ENCODE peak calls at places on chromosomes 12 and 14, in nine cellular contexts. A, P, R, U, B, J, V, O and Z are unnamed samples.

GRCh38 chr12:115606040-115606439 is 671.5 kb downstream of the MED13L start:
- DNase-seq in O (no peak), J (no peak), B (no peak), U (no peak), R (no peak), V (no peak), P (no peak), A (no peak), Z (no peak)

GRCh38 chr12:67827820-67828383 is 161.3 kb upstream of the IFNG-AS1 start:
- DNase-seq in P (no peak), R (peak), O (no peak), J (no peak), B (peak), A (peak), V (peak), U (peak), Z (peak)

GRCh38 chr12:113116875-113117274 is 18.7 kb downstream of the RASAL1 start:
- DNase-seq in V (no peak), O (no peak), A (no peak), B (no peak), J (no peak), P (no peak), U (no peak), R (no peak), Z (no peak)

GRCh38 chr14:78253986-78254385 is 83.8 kb downstream of the NRXN3 start:
- DNase-seq in B (no peak), P (no peak), U (no peak), J (no peak), O (no peak), V (no peak), A (peak), R (no peak), Z (peak)

GRCh38 chr14:66017960-66018359 is 468.2 kb upstream of the CCDC196 start:
- DNase-seq in P (no peak), J (no peak), A (no peak), U (no peak), V (no peak), O (no peak), B (no peak), R (no peak), Z (no peak)

GRCh38 chr14:27372771-27373170 is 774.9 kb upstream of the NOVA1 start:
- DNase-seq in R (no peak), P (no peak), O (no peak), A (no peak), U (no peak), J (no peak), V (no peak), B (no peak), Z (no peak)

GRCh38 chr12:119129827-119130434 is 48.8 kb upstream of the HSPB8 start:
- DNase-seq in O (no peak), J (no peak), U (no peak), B (no peak), V (no peak), R (no peak), A (no peak), P (no peak), Z (no peak)

GRCh38 chr12:47963340-47964040 is at the start of gene TMEM106C:
- DNase-seq in P (peak), U (peak), V (peak), O (peak), A (peak), R (peak), B (peak), J (peak), Z (peak)

GRCh38 chr12:53482626-53483165 is 16.6 kb downstream of the MAP3K12 start:
- DNase-seq in B (no peak), A (no peak), P (no peak), O (no peak), V (no peak), U (no peak), J (no peak), R (no peak), Z (no peak)

GRCh38 chr12:33593753-33594152 is 154.1 kb upstream of the SYT10 start:
- DNase-seq in J (no peak), R (no peak), V (no peak), U (no peak), A (no peak), O (no peak), P (no peak), B (no peak), Z (no peak)

GRCh38 chr14:28608438-28608837 is 158.1 kb upstream of the FOXG1 start:
- DNase-seq in B (no peak), P (no peak), U (no peak), O (no peak), V (no peak), J (no peak), A (peak), R (no peak), Z (no peak)

GRCh38 chr12:42299392-42300308 is 26.2 kb downstream of the ZCRB1 start:
- DNase-seq in R (no peak), O (no peak), U (peak), J (no peak), B (peak), V (peak), A (peak), P (no peak), Z (peak)

GRCh38 chr12:83106873-83107272 is 420.2 kb downstream of the TMTC2 start:
- DNase-seq in V (no peak), J (no peak), B (no peak), A (no peak), U (no peak), O (no peak), R (no peak), P (no peak), Z (no peak)

GRCh38 chr12:63423839-63424238 is 244.5 kb downstream of the DPY19L2 start:
- DNase-seq in O (no peak), R (no peak), J (no peak), V (no peak), B (no peak), P (no peak), A (peak), U (no peak), Z (no peak)

GRCh38 chr12:47767197-47767724 is 5.8 kb upstream of the SLC48A1 start:
- DNase-seq in O (no peak), A (peak), U (no peak), V (no peak), J (no peak), B (peak), R (peak), P (peak), Z (peak)

GRCh38 chr12:45587877-45588530 is 141.5 kb upstream of the ARID2 start:
- DNase-seq in R (peak), J (no peak), A (no peak), V (peak), B (no peak), O (no peak), P (peak), U (no peak), Z (no peak)

GRCh38 chr14:64549805-64550538 is at the start of gene PPP1R36:
- DNase-seq in R (no peak), U (no peak), A (no peak), B (peak), O (no peak), J (no peak), V (no peak), P (peak), Z (no peak)

GRCh38 chr14:57921377-57921776 is 55.5 kb upstream of the SLC35F4 start:
- DNase-seq in J (no peak), V (no peak), A (no peak), B (no peak), U (no peak), O (no peak), R (no peak), P (no peak), Z (no peak)

GRCh38 chr12:92538970-92539749 is 163.6 kb upstream of the PLEKHG7 start:
- DNase-seq in A (peak), O (no peak), P (peak), V (peak), U (peak), R (peak), B (peak), J (no peak), Z (peak)
- TF ChIP-seq CTCF in A (no peak), O (no peak), P (no peak), V (no peak), U (no peak), R (no peak), B (no peak), J (no peak), Z (no peak)

GRCh38 chr12:117393656-117394055 is 32.2 kb upstream of the NOS1 start:
- DNase-seq in O (no peak), V (no peak), B (no peak), J (no peak), U (no peak), R (no peak), P (no peak), A (no peak), Z (no peak)
- H3K4me3 ChIP-seq in O (no peak), V (no peak), B (no peak), J (no peak), U (no peak), R (no peak), P (no peak), A (no peak), Z (no peak)

DNA sequence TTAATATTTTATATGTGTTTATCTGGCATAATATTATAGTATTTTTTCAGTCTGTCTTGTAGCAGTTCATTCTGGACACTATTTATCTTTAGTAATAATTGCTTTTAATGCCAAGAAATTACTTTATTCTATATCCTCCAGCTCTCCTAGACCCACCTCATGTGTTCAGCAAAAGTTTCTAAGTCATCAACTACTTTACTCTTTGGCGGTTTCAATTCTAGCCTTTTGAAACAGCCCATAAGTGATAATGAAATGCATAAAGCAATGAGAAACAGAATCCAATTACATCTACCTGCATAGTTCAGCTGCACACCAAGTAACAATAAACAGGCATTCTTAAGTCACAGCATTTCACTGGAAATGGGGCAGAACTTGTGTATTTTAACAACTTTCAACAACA is 225.5 kb downstream of the SLC25A21 start:
- DNase-seq in P (no peak), U (no peak), O (no peak), A (no peak), B (no peak), J (no peak), V (no peak), R (no peak), Z (no peak)
- TF ChIP-seq CTCF in P (no peak), U (no peak), O (no peak), A (no peak), B (no peak), J (no peak), V (no peak), R (no peak), Z (no peak)

GRCh38 chr12:57006809-57007475 is 596 bp upstream of the ZBTB39 start:
- DNase-seq in A (no peak), U (no peak), B (no peak), J (no peak), O (no peak), P (no peak), V (no peak), R (no peak), Z (no peak)
- H3K4me3 ChIP-seq in A (peak), U (peak), B (no peak), J (peak), O (peak), P (no peak), V (peak), R (peak), Z (peak)

DNA sequence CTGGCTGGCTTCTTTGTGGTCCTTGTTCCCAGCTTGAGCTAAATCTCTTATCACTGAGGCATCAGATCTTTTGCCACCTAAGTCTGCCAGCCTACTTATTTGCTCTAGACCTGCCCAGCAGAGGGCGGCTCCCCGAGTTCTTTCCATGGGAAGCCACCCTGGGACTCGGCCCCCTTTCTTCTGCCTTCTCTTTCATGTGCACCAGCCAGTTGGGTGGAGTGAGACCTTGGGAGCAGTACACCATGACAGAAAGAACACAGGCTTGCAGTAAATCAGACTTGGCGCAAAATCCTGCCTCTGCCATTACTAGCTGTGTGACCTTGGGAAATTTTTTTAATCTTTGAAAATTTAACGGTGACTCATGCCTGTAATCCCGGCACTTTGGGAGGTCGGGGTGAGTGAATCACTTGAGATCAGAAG is 7.4 kb downstream of the SMAGP start:
- DNase-seq in R (no peak), O (no peak), P (peak), U (no peak), V (peak), B (peak), J (no peak), A (peak), Z (peak)
- TF ChIP-seq CTCF in R (peak), O (peak), P (peak), U (peak), V (peak), B (peak), J (no peak), A (peak), Z (peak)

GRCh38 chr14:94385553-94386057 is 2.8 kb downstream of the SERPINA1 start:
- DNase-seq in V (no peak), A (no peak), P (no peak), R (no peak), U (no peak), J (peak), O (no peak), B (no peak), Z (no peak)
- H3K4me3 ChIP-seq in V (no peak), A (no peak), P (no peak), R (no peak), U (no peak), J (no peak), O (no peak), B (no peak), Z (no peak)

GRCh38 chr14:37133284-37133913 is 39.0 kb downstream of the SLC25A21 start:
- DNase-seq in V (no peak), U (no peak), O (no peak), P (no peak), R (no peak), B (no peak), J (no peak), A (no peak), Z (no peak)

GRCh38 chr14:37129047-37129446 is 43.4 kb downstream of the SLC25A21 start:
- DNase-seq in B (no peak), J (no peak), O (no peak), U (no peak), A (no peak), P (no peak), V (no peak), R (no peak), Z (no peak)

DNA sequence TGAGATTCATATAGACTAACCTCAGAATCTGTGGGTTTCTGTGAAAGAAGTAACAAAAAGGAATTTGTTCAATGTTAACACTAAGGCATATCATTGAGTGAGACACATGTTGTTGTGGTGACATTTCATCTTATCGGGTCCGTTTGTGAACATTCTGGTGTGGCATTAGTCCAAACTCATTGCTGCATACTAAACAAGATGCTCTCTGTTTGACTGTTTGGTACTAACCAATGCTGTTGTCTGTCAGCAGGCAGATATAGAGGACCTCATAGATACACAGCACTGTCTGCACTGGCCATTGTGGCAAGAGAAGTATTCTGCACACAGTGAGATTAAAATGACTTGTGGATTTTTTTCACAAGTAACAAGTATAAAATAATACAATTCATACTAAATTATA is 41.2 kb downstream of the SLC25A21 start:
- DNase-seq in A (no peak), R (no peak), O (no peak), V (no peak), U (no peak), B (no peak), J (no peak), P (no peak), Z (no peak)
- TF ChIP-seq CTCF in A (no peak), R (no peak), O (no peak), V (no peak), U (no peak), B (no peak), J (no peak), P (no peak), Z (no peak)

DNA sequence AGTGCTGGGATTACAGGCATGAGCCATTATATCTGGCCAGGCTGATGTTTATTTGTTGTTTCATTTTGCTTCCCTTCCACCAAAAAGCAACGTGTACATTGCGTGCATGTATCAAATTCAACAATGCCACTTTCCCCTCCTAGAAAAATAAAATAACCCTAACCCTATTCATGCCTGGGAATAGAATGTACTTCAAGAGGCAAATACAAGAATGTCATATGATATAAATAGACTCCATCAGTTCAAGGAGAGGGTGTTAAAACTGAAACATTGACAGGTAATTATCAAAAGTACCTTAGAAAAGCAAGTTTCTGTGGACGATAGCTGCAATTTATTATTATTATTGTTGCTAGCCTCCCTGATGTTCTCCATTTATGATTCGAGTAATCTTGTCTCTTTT is 99.1 kb downstream of the BTG1 start:
- DNase-seq in U (no peak), J (no peak), B (no peak), R (no peak), O (no peak), A (no peak), P (no peak), V (no peak), Z (no peak)
- H3K4me3 ChIP-seq in U (no peak), J (no peak), B (no peak), R (no peak), O (no peak), A (no peak), P (no peak), V (no peak), Z (no peak)